ENCODE peak calls at places on chromosomes 3 and 15, in ten cellular contexts. One of them, this sample, is unnamed.
A peak's percentile ranks its signal among the peaks of the same experiment; 100 is the strongest.

GRCh38 chr3:52136513-52136912 is 17.7 kb downstream of the POC1A start:
- DNase-seq in nephron progenitor cell: no peak
- DNase-seq in progenitor cell of endocrine pancreas: no peak
- DNase-seq in endothelial cell: no peak
- DNase-seq in A549: no peak
- DNase-seq in uterus: peak; percentile 44
- DNase-seq in psoas muscle: peak; percentile 67
- DNase-seq in GM12865: no peak
- DNase-seq in right atrium auricular region: no peak
- DNase-seq in left lung: no peak
- DNase-seq in this sample: no peak

GRCh38 chr3:190546881-190547510 is 33.1 kb downstream of the IL1RAP start:
- DNase-seq in right atrium auricular region: no peak
- DNase-seq in uterus: no peak
- DNase-seq in psoas muscle: no peak
- DNase-seq in endothelial cell: no peak
- DNase-seq in left lung: no peak
- DNase-seq in progenitor cell of endocrine pancreas: no peak
- DNase-seq in GM12865: no peak
- DNase-seq in A549: no peak
- DNase-seq in nephron progenitor cell: no peak
- DNase-seq in this sample: no peak

GRCh38 chr3:172177046-172177445 is 137.7 kb downstream of the FNDC3B start:
- DNase-seq in uterus: no peak
- DNase-seq in A549: no peak
- DNase-seq in nephron progenitor cell: no peak
- DNase-seq in left lung: no peak
- DNase-seq in GM12865: no peak
- DNase-seq in progenitor cell of endocrine pancreas: no peak
- DNase-seq in endothelial cell: no peak
- DNase-seq in right atrium auricular region: no peak
- DNase-seq in psoas muscle: no peak
- DNase-seq in this sample: no peak

GRCh38 chr15:69887018-69887417 is 210.7 kb downstream of the TLE3 start:
- DNase-seq in psoas muscle: no peak
- DNase-seq in nephron progenitor cell: no peak
- DNase-seq in progenitor cell of endocrine pancreas: no peak
- DNase-seq in GM12865: no peak
- DNase-seq in A549: no peak
- DNase-seq in left lung: no peak
- DNase-seq in endothelial cell: no peak
- DNase-seq in uterus: no peak
- DNase-seq in right atrium auricular region: no peak
- DNase-seq in this sample: no peak

GRCh38 chr3:16513141-16514020 is at the start of gene RFTN1:
- DNase-seq in right atrium auricular region: no peak
- DNase-seq in GM12865: peak; percentile 74
- DNase-seq in left lung: peak; percentile 90
- DNase-seq in nephron progenitor cell: peak; percentile 60
- DNase-seq in endothelial cell: peak; percentile 55
- DNase-seq in progenitor cell of endocrine pancreas: peak; percentile 14
- DNase-seq in A549: no peak
- DNase-seq in uterus: peak; percentile 57
- DNase-seq in psoas muscle: peak; percentile 74
- DNase-seq in this sample: peak; percentile 43

GRCh38 chr3:194884649-194885315 is 199.1 kb downstream of the FAM43A start:
- DNase-seq in nephron progenitor cell: no peak
- DNase-seq in left lung: no peak
- DNase-seq in endothelial cell: no peak
- DNase-seq in right atrium auricular region: peak; percentile 57
- DNase-seq in GM12865: no peak
- DNase-seq in psoas muscle: no peak
- DNase-seq in progenitor cell of endocrine pancreas: no peak
- DNase-seq in A549: no peak
- DNase-seq in uterus: no peak
- DNase-seq in this sample: no peak

GRCh38 chr3:147397155-147397888 is 9.0 kb downstream of the ZIC4 start:
- DNase-seq in right atrium auricular region: no peak
- DNase-seq in progenitor cell of endocrine pancreas: no peak
- DNase-seq in GM12865: no peak
- DNase-seq in endothelial cell: peak; percentile 51
- DNase-seq in psoas muscle: no peak
- DNase-seq in left lung: no peak
- DNase-seq in uterus: no peak
- DNase-seq in A549: no peak
- DNase-seq in nephron progenitor cell: no peak
- DNase-seq in this sample: no peak

GRCh38 chr3:18010001-18010400 is 267.6 kb upstream of the TBC1D5 start:
- DNase-seq in nephron progenitor cell: no peak
- DNase-seq in uterus: no peak
- DNase-seq in A549: no peak
- DNase-seq in left lung: no peak
- DNase-seq in GM12865: no peak
- DNase-seq in right atrium auricular region: no peak
- DNase-seq in endothelial cell: no peak
- DNase-seq in psoas muscle: no peak
- DNase-seq in progenitor cell of endocrine pancreas: no peak
- DNase-seq in this sample: no peak

GRCh38 chr3:141436180-141436579 is 50.6 kb upstream of the RASA2 start:
- DNase-seq in A549: no peak
- DNase-seq in uterus: no peak
- DNase-seq in progenitor cell of endocrine pancreas: no peak
- DNase-seq in endothelial cell: no peak
- DNase-seq in right atrium auricular region: no peak
- DNase-seq in left lung: no peak
- DNase-seq in nephron progenitor cell: no peak
- DNase-seq in GM12865: no peak
- DNase-seq in psoas muscle: no peak
- DNase-seq in this sample: no peak

GRCh38 chr15:83559310-83559966 is 94.5 kb upstream of the ADAMTSL3 start:
- DNase-seq in right atrium auricular region: no peak
- DNase-seq in uterus: peak; percentile 32
- DNase-seq in nephron progenitor cell: peak; percentile 67
- DNase-seq in progenitor cell of endocrine pancreas: peak; percentile 55
- DNase-seq in GM12865: peak; percentile 69
- DNase-seq in endothelial cell: peak; percentile 68
- DNase-seq in psoas muscle: no peak
- DNase-seq in A549: peak; percentile 70
- DNase-seq in left lung: no peak
- DNase-seq in this sample: no peak

GRCh38 chr3:57952208-57952631 is 56.0 kb upstream of the FLNB start:
- DNase-seq in nephron progenitor cell: peak; percentile 22
- DNase-seq in psoas muscle: peak; percentile 64
- DNase-seq in right atrium auricular region: peak; percentile 91
- DNase-seq in progenitor cell of endocrine pancreas: no peak
- DNase-seq in GM12865: no peak
- DNase-seq in endothelial cell: no peak
- DNase-seq in left lung: no peak
- DNase-seq in uterus: peak; percentile 91
- DNase-seq in A549: no peak
- DNase-seq in this sample: no peak

GRCh38 chr3:54034971-54035370 is 87.4 kb upstream of the CACNA2D3 start:
- DNase-seq in psoas muscle: no peak
- DNase-seq in progenitor cell of endocrine pancreas: no peak
- DNase-seq in right atrium auricular region: no peak
- DNase-seq in GM12865: no peak
- DNase-seq in nephron progenitor cell: no peak
- DNase-seq in endothelial cell: no peak
- DNase-seq in left lung: no peak
- DNase-seq in A549: no peak
- DNase-seq in uterus: no peak
- DNase-seq in this sample: no peak

GRCh38 chr3:156407617-156408225 is 147.2 kb downstream of the SSR3 start:
- DNase-seq in endothelial cell: no peak
- DNase-seq in GM12865: no peak
- DNase-seq in right atrium auricular region: no peak
- DNase-seq in A549: no peak
- DNase-seq in uterus: no peak
- DNase-seq in progenitor cell of endocrine pancreas: no peak
- DNase-seq in psoas muscle: no peak
- DNase-seq in left lung: no peak
- DNase-seq in nephron progenitor cell: peak; percentile 13
- DNase-seq in this sample: no peak

GRCh38 chr3:134846943-134847342 is 51.9 kb downstream of the EPHB1 start:
- DNase-seq in nephron progenitor cell: peak; percentile 49
- DNase-seq in A549: peak; percentile 3
- DNase-seq in GM12865: no peak
- DNase-seq in endothelial cell: no peak
- DNase-seq in uterus: peak; percentile 36
- DNase-seq in psoas muscle: no peak
- DNase-seq in progenitor cell of endocrine pancreas: no peak
- DNase-seq in right atrium auricular region: no peak
- DNase-seq in left lung: no peak
- DNase-seq in this sample: no peak

GRCh38 chr3:114194750-114195149 is 15.9 kb upstream of the DRD3 start:
- DNase-seq in A549: no peak
- DNase-seq in left lung: no peak
- DNase-seq in psoas muscle: no peak
- DNase-seq in progenitor cell of endocrine pancreas: no peak
- DNase-seq in nephron progenitor cell: no peak
- DNase-seq in GM12865: no peak
- DNase-seq in uterus: no peak
- DNase-seq in endothelial cell: no peak
- DNase-seq in right atrium auricular region: no peak
- DNase-seq in this sample: no peak

GRCh38 chr3:31968391-31968926 is 12.6 kb downstream of the OSBPL10 start:
- DNase-seq in progenitor cell of endocrine pancreas: no peak
- DNase-seq in GM12865: no peak
- DNase-seq in endothelial cell: no peak
- DNase-seq in psoas muscle: no peak
- DNase-seq in A549: no peak
- DNase-seq in nephron progenitor cell: no peak
- DNase-seq in uterus: no peak
- DNase-seq in left lung: no peak
- DNase-seq in right atrium auricular region: no peak
- DNase-seq in this sample: no peak

GRCh38 chr3:184551103-184551502 is 10.5 kb upstream of the EPHB3 start:
- DNase-seq in left lung: peak; percentile 47
- DNase-seq in endothelial cell: no peak
- DNase-seq in nephron progenitor cell: no peak
- DNase-seq in psoas muscle: no peak
- DNase-seq in uterus: no peak
- DNase-seq in A549: no peak
- DNase-seq in GM12865: no peak
- DNase-seq in progenitor cell of endocrine pancreas: no peak
- DNase-seq in right atrium auricular region: no peak
- DNase-seq in this sample: no peak

GRCh38 chr3:153166206-153166605 is 4.2 kb downstream of the RAP2B start:
- DNase-seq in A549: no peak
- DNase-seq in psoas muscle: no peak
- DNase-seq in progenitor cell of endocrine pancreas: no peak
- DNase-seq in left lung: no peak
- DNase-seq in right atrium auricular region: no peak
- DNase-seq in nephron progenitor cell: no peak
- DNase-seq in GM12865: no peak
- DNase-seq in uterus: no peak
- DNase-seq in endothelial cell: no peak
- DNase-seq in this sample: no peak

DNA sequence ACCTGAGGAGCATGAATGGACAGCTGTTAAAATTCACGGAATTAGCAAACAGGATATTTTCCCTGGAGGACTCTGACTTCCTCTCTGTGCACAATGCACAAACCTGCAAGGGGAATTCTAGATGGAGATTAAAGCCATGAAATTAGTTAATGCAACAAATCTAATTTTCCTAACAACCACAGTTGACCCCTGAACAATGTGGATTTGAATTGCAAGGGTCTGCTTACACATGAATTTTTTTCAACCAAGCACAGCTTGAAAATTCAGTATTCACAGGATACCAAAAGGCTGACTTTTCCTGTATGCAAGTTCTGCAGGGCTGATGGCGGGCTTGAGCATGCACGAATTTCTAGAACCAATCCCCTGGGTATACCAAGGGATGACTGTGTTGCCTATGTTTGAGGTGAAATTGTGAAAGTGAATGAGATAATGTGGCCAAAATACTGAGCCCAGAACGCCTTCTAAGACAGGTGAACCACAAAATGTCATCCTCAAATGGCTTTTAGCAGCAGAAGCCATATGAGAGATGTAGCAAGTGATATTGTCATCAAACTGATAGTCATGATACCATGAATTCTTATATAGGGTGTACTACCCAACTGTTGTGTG is 52.5 kb downstream of the COL8A1 start:
- DNase-seq in GM12865: peak; percentile 67
- DNase-seq in psoas muscle: no peak
- DNase-seq in A549: no peak
- DNase-seq in endothelial cell: no peak
- DNase-seq in right atrium auricular region: no peak
- DNase-seq in nephron progenitor cell: no peak
- DNase-seq in left lung: no peak
- DNase-seq in progenitor cell of endocrine pancreas: no peak
- DNase-seq in uterus: no peak
- DNase-seq in this sample: no peak
- TF ChIP-seq CTCF in GM12865: no peak
- TF ChIP-seq CTCF in psoas muscle: no peak
- TF ChIP-seq CTCF in A549: no peak
- TF ChIP-seq CTCF in endothelial cell: no peak
- TF ChIP-seq CTCF in right atrium auricular region: no peak
- TF ChIP-seq CTCF in nephron progenitor cell: no peak
- TF ChIP-seq CTCF in left lung: no peak
- TF ChIP-seq CTCF in progenitor cell of endocrine pancreas: no peak
- TF ChIP-seq CTCF in uterus: no peak
- TF ChIP-seq CTCF in this sample: no peak

GRCh38 chr15:29747837-29748417 is 74.3 kb downstream of the TJP1 start:
- DNase-seq in right atrium auricular region: no peak
- DNase-seq in GM12865: peak; percentile 6
- DNase-seq in nephron progenitor cell: no peak
- DNase-seq in uterus: no peak
- DNase-seq in A549: no peak
- DNase-seq in left lung: no peak
- DNase-seq in endothelial cell: no peak
- DNase-seq in psoas muscle: no peak
- DNase-seq in progenitor cell of endocrine pancreas: no peak
- DNase-seq in this sample: no peak
- TF ChIP-seq CTCF in right atrium auricular region: no peak
- TF ChIP-seq CTCF in GM12865: peak; percentile 9
- TF ChIP-seq CTCF in nephron progenitor cell: no peak
- TF ChIP-seq CTCF in uterus: peak; percentile 33
- TF ChIP-seq CTCF in A549: peak; percentile 61
- TF ChIP-seq CTCF in left lung: peak; percentile 40
- TF ChIP-seq CTCF in endothelial cell: no peak
- TF ChIP-seq CTCF in psoas muscle: peak; percentile 45
- TF ChIP-seq CTCF in progenitor cell of endocrine pancreas: peak; percentile 39
- TF ChIP-seq CTCF in this sample: no peak

GRCh38 chr15:35549567-35549966 is 3.6 kb upstream of the DPH6 start:
- DNase-seq in A549: no peak
- DNase-seq in nephron progenitor cell: no peak
- DNase-seq in GM12865: no peak
- DNase-seq in right atrium auricular region: no peak
- DNase-seq in uterus: no peak
- DNase-seq in endothelial cell: no peak
- DNase-seq in psoas muscle: no peak
- DNase-seq in left lung: no peak
- DNase-seq in progenitor cell of endocrine pancreas: no peak
- DNase-seq in this sample: no peak
- TF ChIP-seq CTCF in A549: no peak
- TF ChIP-seq CTCF in nephron progenitor cell: no peak
- TF ChIP-seq CTCF in GM12865: no peak
- TF ChIP-seq CTCF in right atrium auricular region: no peak
- TF ChIP-seq CTCF in uterus: no peak
- TF ChIP-seq CTCF in endothelial cell: no peak
- TF ChIP-seq CTCF in psoas muscle: no peak
- TF ChIP-seq CTCF in left lung: no peak
- TF ChIP-seq CTCF in progenitor cell of endocrine pancreas: no peak
- TF ChIP-seq CTCF in this sample: no peak

GRCh38 chr3:47974974-47975470 is 41.2 kb downstream of the MAP4 start:
- DNase-seq in uterus: no peak
- DNase-seq in left lung: no peak
- DNase-seq in right atrium auricular region: no peak
- DNase-seq in nephron progenitor cell: no peak
- DNase-seq in progenitor cell of endocrine pancreas: no peak
- DNase-seq in GM12865: no peak
- DNase-seq in psoas muscle: no peak
- DNase-seq in A549: no peak
- DNase-seq in endothelial cell: no peak
- DNase-seq in this sample: no peak
- TF ChIP-seq CTCF in uterus: no peak
- TF ChIP-seq CTCF in left lung: no peak
- TF ChIP-seq CTCF in right atrium auricular region: no peak
- TF ChIP-seq CTCF in nephron progenitor cell: no peak
- TF ChIP-seq CTCF in progenitor cell of endocrine pancreas: no peak
- TF ChIP-seq CTCF in GM12865: no peak
- TF ChIP-seq CTCF in psoas muscle: no peak
- TF ChIP-seq CTCF in A549: no peak
- TF ChIP-seq CTCF in endothelial cell: no peak
- TF ChIP-seq CTCF in this sample: no peak

This sample was measured in natural killer cell.